ENCODE peak calls at places on chromosome 22, in five cellular contexts. One of them, this sample, is unnamed.

GRCh38 chr22:49008682-49009235 is 818.9 kb downstream of the BRD1 start:
- DNase-seq in stimulated activated CD4-positive, alpha-beta T cell treated with anti-CD3 and anti-CD28 coated beads, Interleukin-1b, Interleukin-23, amount 100 ng/mL, for 1 hour: no peak
- DNase-seq in AG09309: no peak
- DNase-seq in fibroblast of lung: no peak
- DNase-seq in right atrium auricular region: peak
- DNase-seq in this sample: no peak

GRCh38 chr22:46303347-46303965 is 6.8 kb downstream of the GTSE1 start:
- DNase-seq in stimulated activated CD4-positive, alpha-beta T cell treated with anti-CD3 and anti-CD28 coated beads, Interleukin-1b, Interleukin-23, amount 100 ng/mL, for 1 hour: no peak
- DNase-seq in AG09309: no peak
- DNase-seq in fibroblast of lung: peak
- DNase-seq in right atrium auricular region: no peak
- DNase-seq in this sample: no peak

GRCh38 chr22:40919446-40919845 is 31.7 kb upstream of the RBX1 start:
- DNase-seq in stimulated activated CD4-positive, alpha-beta T cell treated with anti-CD3 and anti-CD28 coated beads, Interleukin-1b, Interleukin-23, amount 100 ng/mL, for 1 hour: no peak
- DNase-seq in AG09309: peak
- DNase-seq in fibroblast of lung: peak
- DNase-seq in right atrium auricular region: no peak
- DNase-seq in this sample: no peak

GRCh38 chr22:17131686-17132085 is 10.5 kb upstream of the TMEM121B start:
- DNase-seq in stimulated activated CD4-positive, alpha-beta T cell treated with anti-CD3 and anti-CD28 coated beads, Interleukin-1b, Interleukin-23, amount 100 ng/mL, for 1 hour: no peak
- DNase-seq in AG09309: no peak
- DNase-seq in fibroblast of lung: no peak
- DNase-seq in right atrium auricular region: no peak
- DNase-seq in this sample: no peak

GRCh38 chr22:39219071-39220050 is 25.4 kb downstream of the PDGFB start:
- DNase-seq in stimulated activated CD4-positive, alpha-beta T cell treated with anti-CD3 and anti-CD28 coated beads, Interleukin-1b, Interleukin-23, amount 100 ng/mL, for 1 hour: no peak
- DNase-seq in AG09309: no peak
- DNase-seq in fibroblast of lung: no peak
- DNase-seq in right atrium auricular region: no peak
- DNase-seq in this sample: no peak

GRCh38 chr22:38214248-38215056 is 12.7 kb downstream of the MAFF start:
- DNase-seq in stimulated activated CD4-positive, alpha-beta T cell treated with anti-CD3 and anti-CD28 coated beads, Interleukin-1b, Interleukin-23, amount 100 ng/mL, for 1 hour: peak
- DNase-seq in AG09309: no peak
- DNase-seq in fibroblast of lung: peak
- DNase-seq in right atrium auricular region: peak
- DNase-seq in this sample: no peak

GRCh38 chr22:49604732-49605302 is 222.9 kb downstream of the BRD1 start:
- DNase-seq in stimulated activated CD4-positive, alpha-beta T cell treated with anti-CD3 and anti-CD28 coated beads, Interleukin-1b, Interleukin-23, amount 100 ng/mL, for 1 hour: no peak
- DNase-seq in AG09309: no peak
- DNase-seq in fibroblast of lung: no peak
- DNase-seq in right atrium auricular region: no peak
- DNase-seq in this sample: no peak

GRCh38 chr22:37544955-37545702 is 15.2 kb upstream of the CDC42EP1 start:
- DNase-seq in stimulated activated CD4-positive, alpha-beta T cell treated with anti-CD3 and anti-CD28 coated beads, Interleukin-1b, Interleukin-23, amount 100 ng/mL, for 1 hour: no peak
- DNase-seq in AG09309: no peak
- DNase-seq in fibroblast of lung: peak
- DNase-seq in right atrium auricular region: peak
- DNase-seq in this sample: no peak

GRCh38 chr22:30328466-30329049 is 1.8 kb upstream of the TBC1D10A start:
- DNase-seq in stimulated activated CD4-positive, alpha-beta T cell treated with anti-CD3 and anti-CD28 coated beads, Interleukin-1b, Interleukin-23, amount 100 ng/mL, for 1 hour: no peak
- DNase-seq in AG09309: no peak
- DNase-seq in fibroblast of lung: peak
- DNase-seq in right atrium auricular region: no peak
- DNase-seq in this sample: no peak

GRCh38 chr22:33274214-33274828 is 216.1 kb upstream of the SYN3 start:
- DNase-seq in stimulated activated CD4-positive, alpha-beta T cell treated with anti-CD3 and anti-CD28 coated beads, Interleukin-1b, Interleukin-23, amount 100 ng/mL, for 1 hour: no peak
- DNase-seq in AG09309: no peak
- DNase-seq in fibroblast of lung: no peak
- DNase-seq in right atrium auricular region: no peak
- DNase-seq in this sample: no peak

GRCh38 chr22:37014415-37014806 is 4.8 kb downstream of the TST start:
- DNase-seq in stimulated activated CD4-positive, alpha-beta T cell treated with anti-CD3 and anti-CD28 coated beads, Interleukin-1b, Interleukin-23, amount 100 ng/mL, for 1 hour: no peak
- DNase-seq in AG09309: no peak
- DNase-seq in fibroblast of lung: no peak
- DNase-seq in right atrium auricular region: no peak
- DNase-seq in this sample: no peak

GRCh38 chr22:20793386-20794131 is 19.6 kb downstream of the SERPIND1 start:
- DNase-seq in stimulated activated CD4-positive, alpha-beta T cell treated with anti-CD3 and anti-CD28 coated beads, Interleukin-1b, Interleukin-23, amount 100 ng/mL, for 1 hour: no peak
- DNase-seq in AG09309: no peak
- DNase-seq in fibroblast of lung: peak
- DNase-seq in right atrium auricular region: no peak
- DNase-seq in this sample: no peak

GRCh38 chr22:39748877-39749276 is 144.7 kb downstream of the ENTHD1 start:
- DNase-seq in stimulated activated CD4-positive, alpha-beta T cell treated with anti-CD3 and anti-CD28 coated beads, Interleukin-1b, Interleukin-23, amount 100 ng/mL, for 1 hour: no peak
- DNase-seq in AG09309: peak
- DNase-seq in fibroblast of lung: peak
- DNase-seq in right atrium auricular region: no peak
- DNase-seq in this sample: no peak

GRCh38 chr22:50329236-50329635 is 2.4 kb upstream of the DENND6B start:
- DNase-seq in stimulated activated CD4-positive, alpha-beta T cell treated with anti-CD3 and anti-CD28 coated beads, Interleukin-1b, Interleukin-23, amount 100 ng/mL, for 1 hour: no peak
- DNase-seq in AG09309: no peak
- DNase-seq in fibroblast of lung: peak
- DNase-seq in right atrium auricular region: no peak
- DNase-seq in this sample: no peak

GRCh38 chr22:42300286-42301071 is 30.0 kb upstream of the TCF20 start:
- DNase-seq in stimulated activated CD4-positive, alpha-beta T cell treated with anti-CD3 and anti-CD28 coated beads, Interleukin-1b, Interleukin-23, amount 100 ng/mL, for 1 hour: no peak
- DNase-seq in AG09309: no peak
- DNase-seq in fibroblast of lung: no peak
- DNase-seq in right atrium auricular region: no peak
- DNase-seq in this sample: no peak

GRCh38 chr22:35627267-35628041 is 10.3 kb upstream of the MB start:
- DNase-seq in stimulated activated CD4-positive, alpha-beta T cell treated with anti-CD3 and anti-CD28 coated beads, Interleukin-1b, Interleukin-23, amount 100 ng/mL, for 1 hour: no peak
- DNase-seq in AG09309: peak
- DNase-seq in fibroblast of lung: peak
- DNase-seq in right atrium auricular region: peak
- DNase-seq in this sample: peak